ENCODE peak calls at places on chromosomes 11 and 22, in four cellular contexts. N is T47D, E is cardiac fibroblast, Z is astrocyte of the spinal cord. Q is an unnamed sample.

GRCh38 chr11:123546515-123546914 is 107.9 kb downstream of the SCN3B start:
- DNase-seq in N (no peak), E (peak), Z (peak), Q (no peak)

GRCh38 chr22:24759765-24760164 is 14.8 kb downstream of the PIWIL3 start:
- DNase-seq in N (no peak), E (no peak), Z (no peak), Q (no peak)

GRCh38 chr11:95245038-95245437 is 14.0 kb upstream of the SESN3 start:
- DNase-seq in N (no peak), E (peak), Z (peak), Q (no peak)

GRCh38 chr11:5689551-5689983 is at the start of gene TRIM22:
- DNase-seq in N (no peak), E (peak), Z (peak), Q (peak)

GRCh38 chr11:64034411-64034811 is 1.3 kb upstream of the FLRT1 start:
- DNase-seq in N (no peak), E (no peak), Z (no peak), Q (no peak)

GRCh38 chr11:69261116-69261515 is 32.8 kb upstream of the MYEOV start:
- DNase-seq in N (no peak), E (no peak), Z (no peak), Q (no peak)

GRCh38 chr11:56932572-56933235 is 56.0 kb upstream of the OR5AK2 start:
- DNase-seq in N (no peak), E (peak), Z (peak), Q (no peak)

GRCh38 chr22:30332994-30333706 is 6.4 kb upstream of the TBC1D10A start:
- DNase-seq in N (no peak), E (no peak), Z (no peak), Q (no peak)

GRCh38 chr11:32870676-32871075 is 21.9 kb upstream of the QSER1 start:
- DNase-seq in N (no peak), E (no peak), Z (no peak), Q (no peak)

GRCh38 chr22:36435516-36436415 is 45.7 kb downstream of the TXN2 start:
- DNase-seq in N (no peak), E (no peak), Z (no peak), Q (peak)

GRCh38 chr11:62719302-62719978 is 7.8 kb downstream of the HNRNPUL2 start:
- DNase-seq in N (no peak), E (no peak), Z (no peak), Q (no peak)

GRCh38 chr11:105148241-105148640 is 8.7 kb upstream of the CARD18 start:
- DNase-seq in N (no peak), E (peak), Z (no peak), Q (no peak)

GRCh38 chr22:25077964-25078363 is 121.7 kb upstream of the CRYBB3 start:
- DNase-seq in N (no peak), E (no peak), Z (no peak), Q (no peak)

GRCh38 chr22:32796865-32797573 is 4.5 kb upstream of the TIMP3 start:
- DNase-seq in N (peak), E (peak), Z (peak), Q (peak)

GRCh38 chr11:20459865-20460264 is 72.3 kb downstream of the PRMT3 start:
- DNase-seq in N (no peak), E (no peak), Z (no peak), Q (no peak)

GRCh38 chr11:79209540-79210266 is 231.1 kb downstream of the TENM4 start:
- DNase-seq in N (no peak), E (no peak), Z (no peak), Q (no peak)

GRCh38 chr22:39017596-39018365 is 3.1 kb upstream of the APOBEC3D start:
- DNase-seq in N (no peak), E (no peak), Z (no peak), Q (no peak)

Q was measured in Peyer's patch.